ENCODE peak calls at places on chromosomes 13 and 19, in six cellular contexts. A is astrocyte of the spinal cord, P is GM10248, U is epithelial cell of esophagus, T is psoas muscle, C is right lobe of liver. I is an unnamed sample.

GRCh38 chr19:28941833-28942232 is 271.1 kb downstream of the UQCRFS1 start:
- DNase-seq in A (no peak), P (no peak), U (no peak), T (no peak), C (no peak), I (no peak)

GRCh38 chr19:51632126-51632525 is 1.9 kb upstream of the SIGLEC5 start:
- DNase-seq in A (no peak), P (no peak), U (no peak), T (no peak), C (no peak), I (no peak)

GRCh38 chr19:33467851-33468250 is 53.7 kb downstream of the PEPD start:
- DNase-seq in A (no peak), P (no peak), U (no peak), T (no peak), C (peak), I (no peak)

GRCh38 chr19:35045667-35046300 is 4.3 kb downstream of the HPN start:
- DNase-seq in A (no peak), P (peak), U (peak), T (no peak), C (no peak), I (no peak)

GRCh38 chr19:459724-460511 is 915 bp downstream of the SHC2 start:
- DNase-seq in A (peak), P (no peak), U (no peak), T (peak), C (peak), I (peak)

GRCh38 chr19:30341646-30342201 is 30.5 kb upstream of the ZNF536 start:
- DNase-seq in A (no peak), P (no peak), U (no peak), T (no peak), C (no peak), I (no peak)

GRCh38 chr19:16384688-16385087 is 60.1 kb downstream of the KLF2 start:
- DNase-seq in A (no peak), P (no peak), U (no peak), T (peak), C (no peak), I (no peak)

GRCh38 chr13:46759861-46760260 is 37.1 kb downstream of the ESD start:
- DNase-seq in A (no peak), P (no peak), U (peak), T (no peak), C (peak), I (no peak)

GRCh38 chr19:408441-409005 is 424 bp downstream of the C2CD4C start:
- DNase-seq in A (no peak), P (no peak), U (no peak), T (peak), C (peak), I (peak)

GRCh38 chr13:85140192-85140591 is 659.0 kb downstream of the SLITRK6 start:
- DNase-seq in A (no peak), P (no peak), U (peak), T (no peak), C (no peak), I (no peak)

GRCh38 chr13:85261757-85262346 is 537.4 kb downstream of the SLITRK6 start:
- DNase-seq in A (peak), P (no peak), U (peak), T (no peak), C (no peak), I (no peak)

GRCh38 chr13:109790951-109791605 is 4.7 kb upstream of the IRS2 start:
- DNase-seq in A (peak), P (no peak), U (peak), T (no peak), C (peak), I (no peak)

GRCh38 chr19:39444598-39445257 is 654 bp upstream of the SUPT5H start:
- DNase-seq in A (no peak), P (no peak), U (no peak), T (no peak), C (no peak), I (no peak)

GRCh38 chr13:30862707-30863106 is 43.4 kb upstream of the MEDAG start:
- DNase-seq in A (peak), P (no peak), U (no peak), T (peak), C (no peak), I (no peak)

GRCh38 chr19:55336101-55336500 is 3.6 kb upstream of the KMT5C start:
- DNase-seq in A (no peak), P (no peak), U (peak), T (no peak), C (no peak), I (no peak)

GRCh38 chr19:50531171-50531612 is 17.5 kb upstream of the ASPDH start:
- DNase-seq in A (no peak), P (no peak), U (no peak), T (no peak), C (no peak), I (no peak)

GRCh38 chr19:52369463-52370340 is at the start of gene ZNF880:
- DNase-seq in A (peak), P (peak), U (peak), T (peak), C (peak), I (peak)

GRCh38 chr19:28710278-28710677 is 502.7 kb downstream of the UQCRFS1 start:
- DNase-seq in A (peak), P (no peak), U (peak), T (no peak), C (no peak), I (no peak)

GRCh38 chr19:53037101-53038097 is 7.1 kb upstream of the ERVV-2 start:
- DNase-seq in A (peak), P (peak), U (peak), T (no peak), C (no peak), I (peak)

GRCh38 chr13:51643114-51643881 is 59.0 kb downstream of the WDFY2 start:
- DNase-seq in A (peak), P (no peak), U (peak), T (no peak), C (no peak), I (no peak)

GRCh38 chr19:35859414-35859813 is 2.7 kb downstream of the KIRREL2 start:
- DNase-seq in A (no peak), P (no peak), U (no peak), T (no peak), C (no peak), I (no peak)

DNA sequence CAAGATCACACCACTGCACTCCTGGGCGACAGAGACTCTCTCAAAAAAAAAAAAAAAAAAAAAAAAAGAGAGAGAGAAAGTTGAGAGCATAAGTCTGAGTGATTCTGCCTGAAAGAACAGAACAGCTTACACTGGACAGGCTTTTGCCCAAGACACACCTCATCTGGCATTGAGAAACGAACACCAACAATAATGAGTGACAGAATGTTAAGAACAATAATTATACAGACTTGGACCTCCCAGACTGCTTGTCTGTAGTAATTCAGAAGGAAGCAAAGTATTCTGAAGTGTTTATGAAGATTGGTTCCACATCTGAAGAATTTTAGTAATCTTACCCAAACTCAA is 20.0 kb downstream of the ABCC4 start:
- DNase-seq in A (no peak), P (no peak), U (no peak), T (no peak), C (no peak), I (no peak)
- TF ChIP-seq CTCF in A (no peak), P (no peak), U (no peak), T (no peak), C (no peak), I (no peak)

DNA sequence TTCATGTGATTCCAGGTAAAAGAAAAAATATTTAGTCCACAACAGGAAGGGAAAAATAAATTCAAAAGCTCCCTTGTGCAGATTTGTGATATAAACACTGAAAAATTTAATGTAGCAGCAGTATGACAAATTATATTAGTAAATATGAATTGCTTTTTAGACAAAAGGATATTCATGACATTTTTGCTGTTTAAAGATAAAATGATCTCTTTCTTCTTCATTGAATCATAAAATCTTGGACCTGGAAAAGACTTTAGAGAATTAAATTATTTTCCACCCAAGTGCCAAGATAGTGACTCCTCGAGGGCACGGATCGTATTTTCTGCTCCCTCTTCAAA is 85.4 kb downstream of the MBNL2 start:
- DNase-seq in A (no peak), P (no peak), U (no peak), T (no peak), C (no peak), I (no peak)
- TF ChIP-seq CTCF in A (no peak), P (no peak), U (no peak), T (no peak), C (no peak), I (no peak)

GRCh38 chr13:56351041-56351440 is 789.7 kb upstream of the PRR20A start:
- DNase-seq in A (no peak), P (no peak), U (peak), T (no peak), C (no peak), I (no peak)
- TF ChIP-seq CTCF in A (no peak), P (no peak), U (peak), T (no peak), C (no peak), I (no peak)

GRCh38 chr19:41893899-41894298 is 10.9 kb downstream of the ARHGEF1 start:
- DNase-seq in A (no peak), P (no peak), U (no peak), T (no peak), C (no peak), I (no peak)
- TF ChIP-seq CTCF in A (peak), P (no peak), U (no peak), T (no peak), C (no peak), I (no peak)

DNA sequence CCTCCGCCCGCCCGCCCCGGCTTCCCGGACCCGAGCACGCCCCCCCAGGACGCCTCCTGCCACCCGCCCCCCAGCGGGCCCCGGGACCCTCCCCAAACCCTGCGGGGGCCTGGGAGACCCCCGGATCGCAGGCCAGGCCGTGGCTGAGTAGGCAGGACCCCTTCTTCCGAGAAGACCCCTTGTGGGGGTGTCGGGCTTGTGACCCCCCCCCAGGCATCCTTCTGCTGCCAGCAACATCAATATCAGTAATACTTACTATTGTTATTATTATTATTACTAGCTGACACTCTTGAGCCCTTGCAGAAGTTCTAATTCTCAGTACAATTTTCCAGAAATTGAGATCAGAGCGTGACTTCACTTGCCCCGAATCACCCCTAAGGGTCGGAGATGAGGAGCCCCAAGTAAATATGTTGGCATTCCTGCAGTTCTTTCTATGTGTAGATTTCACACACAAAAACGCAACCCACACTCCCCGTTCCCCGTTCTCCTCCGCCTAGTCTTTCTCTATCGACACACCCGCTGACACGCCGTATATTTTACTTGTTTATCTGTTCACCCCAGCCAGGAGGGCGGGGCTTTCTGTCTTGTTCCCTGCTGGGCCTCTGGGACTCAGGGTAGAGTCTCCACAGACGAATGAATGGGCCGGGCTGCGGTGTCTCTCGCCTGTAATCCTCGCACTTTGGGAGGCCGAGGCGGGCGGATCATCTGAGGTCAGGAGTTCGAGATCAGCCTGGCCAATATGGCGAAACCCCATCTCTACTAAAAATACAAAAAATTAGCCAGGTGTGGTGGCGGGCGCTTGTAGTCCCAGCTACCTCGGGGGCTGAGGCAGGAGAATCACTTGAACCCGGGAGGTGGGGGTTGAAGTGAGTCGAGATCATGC is 14.7 kb downstream of the TLE5 start:
- DNase-seq in A (peak), P (no peak), U (peak), T (peak), C (peak), I (peak)
- TF ChIP-seq CTCF in A (no peak), P (no peak), U (no peak), T (no peak), C (no peak), I (no peak)

DNA sequence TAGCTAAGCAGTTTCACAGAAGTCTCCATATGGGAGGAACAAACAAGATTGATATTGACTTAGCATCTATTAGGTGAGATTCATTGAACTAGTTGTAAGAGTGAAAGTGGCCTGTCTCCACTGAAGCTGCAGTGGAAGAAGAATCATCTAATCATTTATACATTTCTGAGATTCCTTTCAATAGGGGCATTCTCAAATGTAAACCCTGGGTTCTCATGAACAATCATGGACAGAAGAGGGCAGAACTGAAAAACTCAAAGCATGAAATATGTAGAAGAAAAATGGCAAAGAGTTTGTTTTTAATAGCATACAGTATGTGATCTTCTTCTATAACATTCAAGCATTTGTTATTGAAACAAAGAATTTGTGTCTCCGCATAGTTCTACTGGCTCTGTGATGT is 17.6 kb upstream of the POSTN start:
- DNase-seq in A (peak), P (no peak), U (no peak), T (no peak), C (no peak), I (no peak)
- TF ChIP-seq CTCF in A (no peak), P (no peak), U (no peak), T (no peak), C (no peak), I (no peak)

DNA sequence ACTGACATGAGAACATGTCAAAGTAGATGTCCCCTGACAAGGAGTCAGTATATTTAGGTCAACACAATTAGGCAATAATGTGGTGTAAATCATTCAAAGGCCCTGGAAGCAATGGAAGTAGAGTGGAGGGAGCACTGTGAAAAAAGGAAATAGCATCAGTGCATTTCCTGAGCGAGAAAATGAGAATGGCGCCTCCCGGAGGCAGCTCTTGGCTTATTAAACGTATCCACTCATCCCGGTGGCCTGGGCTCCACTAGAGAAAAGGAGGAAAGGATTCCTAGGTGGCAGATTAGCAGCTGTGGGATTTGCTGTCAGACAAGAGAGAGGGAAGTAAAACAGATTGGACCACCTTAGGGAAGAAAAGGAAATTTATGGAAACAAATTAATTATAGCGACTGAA is 173.7 kb upstream of the TMTC4 start:
- DNase-seq in A (no peak), P (no peak), U (no peak), T (no peak), C (no peak), I (no peak)
- TF ChIP-seq CTCF in A (peak), P (no peak), U (no peak), T (no peak), C (no peak), I (no peak)

DNA sequence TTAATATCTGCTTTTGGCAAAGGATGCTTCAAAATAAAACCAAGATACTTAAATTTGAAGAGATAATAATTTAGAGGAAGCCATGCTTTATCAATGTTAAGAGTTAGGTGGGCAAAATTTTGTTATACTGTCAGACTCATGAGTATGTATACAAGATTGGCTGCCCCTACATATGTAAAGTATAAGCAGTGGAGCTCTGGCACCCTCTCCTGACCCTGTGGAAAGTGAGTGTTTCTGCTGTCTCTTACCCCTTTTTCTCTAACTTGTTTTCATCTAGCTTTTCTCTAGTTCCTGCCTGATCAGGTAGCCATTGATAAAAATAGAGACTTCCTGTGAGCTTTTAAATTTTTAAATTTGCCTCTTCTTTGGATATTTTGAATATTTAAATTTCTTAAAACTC is 710.9 kb upstream of the SPRY2 start:
- DNase-seq in A (no peak), P (no peak), U (no peak), T (no peak), C (no peak), I (no peak)
- TF ChIP-seq CTCF in A (peak), P (no peak), U (peak), T (no peak), C (no peak), I (no peak)

DNA sequence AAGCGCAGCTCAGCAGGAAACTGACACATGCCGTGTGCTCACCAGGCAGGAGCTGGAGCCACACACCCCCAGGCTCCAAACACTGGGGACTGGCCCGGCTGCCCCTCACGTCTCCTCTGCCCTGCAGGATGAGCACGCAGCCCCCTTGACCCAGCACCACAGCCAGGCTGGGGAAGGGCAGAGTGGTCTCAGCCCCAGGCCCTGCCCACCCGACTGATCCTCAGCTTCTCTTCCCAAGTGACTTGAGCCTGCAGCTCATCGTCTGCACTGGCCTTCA is 20.3 kb downstream of the GRTP1 start:
- DNase-seq in A (no peak), P (no peak), U (no peak), T (no peak), C (no peak), I (no peak)
- TF ChIP-seq CTCF in A (no peak), P (no peak), U (no peak), T (no peak), C (no peak), I (no peak)